ENCODE peak calls at places on chromosomes 13 and 19, in four cellular contexts. K is adrenal gland, J is aorta, P is HEK293T. B is an unnamed sample.

GRCh38 chr19:32719611-32720059 is at the start of gene TDRD12:
- DNase-seq in P (no peak), K (peak), J (no peak), B (peak)

GRCh38 chr19:53019684-53020083 is 6.0 kb downstream of the ERVV-1 start:
- DNase-seq in P (no peak), J (no peak), K (peak), B (no peak)

GRCh38 chr13:77215543-77215942 is 111.4 kb downstream of the MYCBP2 start:
- DNase-seq in K (no peak), P (no peak), J (no peak), B (no peak)

GRCh38 chr19:23996549-23996948 is 81.9 kb downstream of the ZNF726 start:
- DNase-seq in K (no peak), P (peak), J (no peak), B (no peak)

GRCh38 chr13:49629196-49629938 is 1.1 kb downstream of the ARL11 start:
- DNase-seq in P (no peak), K (no peak), J (no peak), B (no peak)

GRCh38 chr13:39942901-39943273 is 287.4 kb downstream of the COG6 start:
- DNase-seq in K (peak), P (peak), J (peak), B (peak)

GRCh38 chr13:74571811-74572210 is 437.6 kb upstream of the KLF12 start:
- DNase-seq in J (no peak), P (no peak), K (no peak), B (no peak)

GRCh38 chr19:33845498-33845897 is 48.8 kb downstream of the KCTD15 start:
- DNase-seq in J (no peak), P (no peak), K (no peak), B (no peak)

GRCh38 chr13:109785892-109786450 is 412 bp downstream of the IRS2 start:
- DNase-seq in J (no peak), P (no peak), K (no peak), B (peak)

GRCh38 chr13:31638577-31638976 is 100.7 kb upstream of the RXFP2 start:
- DNase-seq in K (no peak), J (no peak), P (no peak), B (no peak)

GRCh38 chr13:32761472-32761871 is 175.2 kb downstream of the PDS5B start:
- DNase-seq in J (no peak), P (no peak), K (no peak), B (no peak)

GRCh38 chr13:83992566-83993358 is 110.5 kb upstream of the SLITRK1 start:
- DNase-seq in K (no peak), J (no peak), P (no peak), B (no peak)